ENCODE peak calls at places on chromosomes 11 and 22, in six cellular contexts. One of them, this sample, is unnamed.

GRCh38 chr11:74453373-74453975 is 13.9 kb downstream of the KCNE3 start:
- DNase-seq in tibial nerve: peak; percentile 36
- DNase-seq in NB4: peak; percentile 81
- DNase-seq in stomach: peak; percentile 79
- DNase-seq in ovary: peak; percentile 61
- DNase-seq in upper lobe of left lung: no peak
- DNase-seq in this sample: peak; percentile 91

GRCh38 chr22:30483169-30483568 is 11.4 kb upstream of the SEC14L3 start:
- DNase-seq in ovary: no peak
- DNase-seq in NB4: no peak
- DNase-seq in stomach: no peak
- DNase-seq in tibial nerve: no peak
- DNase-seq in upper lobe of left lung: no peak
- DNase-seq in this sample: no peak

GRCh38 chr11:72224587-72225410 is at the start of gene INPPL1:
- DNase-seq in stomach: peak; percentile 58
- DNase-seq in tibial nerve: no peak
- DNase-seq in upper lobe of left lung: peak; percentile 92
- DNase-seq in NB4: peak; percentile 69
- DNase-seq in ovary: peak; percentile 62
- DNase-seq in this sample: no peak

GRCh38 chr11:1236316-1237127 is 13.7 kb downstream of the MUC5B start:
- DNase-seq in upper lobe of left lung: peak; percentile 79
- DNase-seq in NB4: no peak
- DNase-seq in stomach: no peak
- DNase-seq in tibial nerve: no peak
- DNase-seq in ovary: no peak
- DNase-seq in this sample: no peak

GRCh38 chr11:47010192-47010591 is 73.6 kb downstream of the CSTPP1 start:
- DNase-seq in upper lobe of left lung: no peak
- DNase-seq in NB4: no peak
- DNase-seq in ovary: no peak
- DNase-seq in tibial nerve: no peak
- DNase-seq in stomach: no peak
- DNase-seq in this sample: no peak

GRCh38 chr22:23743303-23743705 is 7.6 kb downstream of the ZNF70 start:
- DNase-seq in NB4: no peak
- DNase-seq in ovary: peak; percentile 77
- DNase-seq in upper lobe of left lung: no peak
- DNase-seq in tibial nerve: no peak
- DNase-seq in stomach: no peak
- DNase-seq in this sample: no peak

GRCh38 chr22:50184004-50184461 is 1.7 kb upstream of the TRABD start:
- DNase-seq in upper lobe of left lung: peak; percentile 86
- DNase-seq in NB4: no peak
- DNase-seq in stomach: peak; percentile 90
- DNase-seq in ovary: peak; percentile 82
- DNase-seq in tibial nerve: peak; percentile 62
- DNase-seq in this sample: no peak

GRCh38 chr11:93501856-93502255 is 41.3 kb downstream of the SMCO4 start:
- DNase-seq in tibial nerve: no peak
- DNase-seq in stomach: no peak
- DNase-seq in upper lobe of left lung: no peak
- DNase-seq in ovary: no peak
- DNase-seq in NB4: no peak
- DNase-seq in this sample: no peak

GRCh38 chr11:47620836-47621378 is 21.5 kb downstream of the MTCH2 start:
- DNase-seq in NB4: no peak
- DNase-seq in tibial nerve: no peak
- DNase-seq in stomach: no peak
- DNase-seq in upper lobe of left lung: no peak
- DNase-seq in ovary: no peak
- DNase-seq in this sample: no peak

GRCh38 chr22:30717952-30718351 is 23.3 kb downstream of the OSBP2 start:
- DNase-seq in ovary: no peak
- DNase-seq in NB4: no peak
- DNase-seq in stomach: no peak
- DNase-seq in tibial nerve: no peak
- DNase-seq in upper lobe of left lung: no peak
- DNase-seq in this sample: no peak

GRCh38 chr11:727859-728748 is 19.2 kb upstream of the TALDO1 start:
- DNase-seq in NB4: peak; percentile 80
- DNase-seq in upper lobe of left lung: peak; percentile 96
- DNase-seq in ovary: peak; percentile 89
- DNase-seq in tibial nerve: peak; percentile 82
- DNase-seq in stomach: peak; percentile 91
- DNase-seq in this sample: peak; percentile 72

GRCh38 chr11:33734441-33735165 is 1.6 kb downstream of the CD59 start:
- DNase-seq in stomach: peak; percentile 55
- DNase-seq in upper lobe of left lung: no peak
- DNase-seq in ovary: no peak
- DNase-seq in NB4: peak; percentile 9
- DNase-seq in tibial nerve: no peak
- DNase-seq in this sample: no peak

GRCh38 chr11:27205269-27205668 is 157.7 kb downstream of the CCDC34 start:
- DNase-seq in stomach: no peak
- DNase-seq in NB4: no peak
- DNase-seq in upper lobe of left lung: no peak
- DNase-seq in ovary: no peak
- DNase-seq in tibial nerve: no peak
- DNase-seq in this sample: no peak

GRCh38 chr11:131855320-131855719 is 484.9 kb downstream of the NTM start:
- DNase-seq in tibial nerve: no peak
- DNase-seq in NB4: no peak
- DNase-seq in upper lobe of left lung: no peak
- DNase-seq in stomach: no peak
- DNase-seq in ovary: no peak
- DNase-seq in this sample: no peak

GRCh38 chr11:33732176-33732575 is 4.0 kb downstream of the CD59 start:
- DNase-seq in ovary: no peak
- DNase-seq in NB4: peak; percentile 74
- DNase-seq in stomach: no peak
- DNase-seq in tibial nerve: no peak
- DNase-seq in upper lobe of left lung: no peak
- DNase-seq in this sample: no peak

GRCh38 chr11:17412488-17413180 is 24.2 kb upstream of the KCNJ11 start:
- DNase-seq in ovary: no peak
- DNase-seq in upper lobe of left lung: no peak
- DNase-seq in tibial nerve: no peak
- DNase-seq in stomach: no peak
- DNase-seq in NB4: no peak
- DNase-seq in this sample: no peak

GRCh38 chr22:20439928-20440575 is 2.4 kb upstream of the SCARF2 start:
- DNase-seq in upper lobe of left lung: peak; percentile 38
- DNase-seq in stomach: no peak
- DNase-seq in NB4: no peak
- DNase-seq in ovary: no peak
- DNase-seq in tibial nerve: no peak
- DNase-seq in this sample: no peak

GRCh38 chr11:57429946-57430345 is 3.0 kb upstream of the SLC43A3 start:
- DNase-seq in NB4: no peak
- DNase-seq in ovary: no peak
- DNase-seq in tibial nerve: no peak
- DNase-seq in stomach: peak; percentile 27
- DNase-seq in upper lobe of left lung: no peak
- DNase-seq in this sample: no peak

GRCh38 chr11:44812971-44813370 is 86.2 kb downstream of the TSPAN18 start:
- DNase-seq in ovary: no peak
- DNase-seq in upper lobe of left lung: no peak
- DNase-seq in stomach: no peak
- DNase-seq in tibial nerve: no peak
- DNase-seq in NB4: no peak
- DNase-seq in this sample: no peak

GRCh38 chr22:45688606-45689080 is 17.0 kb downstream of the ATXN10 start:
- DNase-seq in upper lobe of left lung: no peak
- DNase-seq in ovary: no peak
- DNase-seq in stomach: no peak
- DNase-seq in tibial nerve: no peak
- DNase-seq in NB4: peak; percentile 36
- DNase-seq in this sample: no peak

GRCh38 chr11:111000400-111001090 is 245.0 kb upstream of the POU2AF2 start:
- DNase-seq in tibial nerve: no peak
- DNase-seq in NB4: no peak
- DNase-seq in upper lobe of left lung: no peak
- DNase-seq in stomach: no peak
- DNase-seq in ovary: no peak
- DNase-seq in this sample: no peak

GRCh38 chr11:20668844-20669832 is at the start of gene NELL1:
- DNase-seq in tibial nerve: no peak
- DNase-seq in NB4: no peak
- DNase-seq in ovary: no peak
- DNase-seq in upper lobe of left lung: peak; percentile 74
- DNase-seq in stomach: no peak
- DNase-seq in this sample: no peak

GRCh38 chr22:40237241-40237640 is 59.5 kb downstream of the TNRC6B start:
- DNase-seq in NB4: no peak
- DNase-seq in ovary: no peak
- DNase-seq in tibial nerve: no peak
- DNase-seq in upper lobe of left lung: no peak
- DNase-seq in stomach: no peak
- DNase-seq in this sample: no peak

GRCh38 chr11:12465332-12465731 is 88.0 kb downstream of the PARVA start:
- DNase-seq in stomach: no peak
- DNase-seq in tibial nerve: no peak
- DNase-seq in ovary: no peak
- DNase-seq in NB4: no peak
- DNase-seq in upper lobe of left lung: no peak
- DNase-seq in this sample: no peak

GRCh38 chr11:96328395-96329010 is 14.5 kb downstream of the MAML2 start:
- DNase-seq in tibial nerve: no peak
- DNase-seq in upper lobe of left lung: no peak
- DNase-seq in NB4: no peak
- DNase-seq in ovary: no peak
- DNase-seq in stomach: no peak
- DNase-seq in this sample: no peak

GRCh38 chr11:3104051-3104714 is 47.0 kb upstream of the CARS1 start:
- DNase-seq in tibial nerve: no peak
- DNase-seq in stomach: peak; percentile 11
- DNase-seq in upper lobe of left lung: peak; percentile 65
- DNase-seq in NB4: no peak
- DNase-seq in ovary: no peak
- DNase-seq in this sample: no peak

GRCh38 chr11:70532728-70533127 is 134.4 kb downstream of the CTTN start:
- DNase-seq in ovary: no peak
- DNase-seq in NB4: no peak
- DNase-seq in upper lobe of left lung: peak; percentile 15
- DNase-seq in stomach: no peak
- DNase-seq in tibial nerve: no peak
- DNase-seq in this sample: no peak

DNA sequence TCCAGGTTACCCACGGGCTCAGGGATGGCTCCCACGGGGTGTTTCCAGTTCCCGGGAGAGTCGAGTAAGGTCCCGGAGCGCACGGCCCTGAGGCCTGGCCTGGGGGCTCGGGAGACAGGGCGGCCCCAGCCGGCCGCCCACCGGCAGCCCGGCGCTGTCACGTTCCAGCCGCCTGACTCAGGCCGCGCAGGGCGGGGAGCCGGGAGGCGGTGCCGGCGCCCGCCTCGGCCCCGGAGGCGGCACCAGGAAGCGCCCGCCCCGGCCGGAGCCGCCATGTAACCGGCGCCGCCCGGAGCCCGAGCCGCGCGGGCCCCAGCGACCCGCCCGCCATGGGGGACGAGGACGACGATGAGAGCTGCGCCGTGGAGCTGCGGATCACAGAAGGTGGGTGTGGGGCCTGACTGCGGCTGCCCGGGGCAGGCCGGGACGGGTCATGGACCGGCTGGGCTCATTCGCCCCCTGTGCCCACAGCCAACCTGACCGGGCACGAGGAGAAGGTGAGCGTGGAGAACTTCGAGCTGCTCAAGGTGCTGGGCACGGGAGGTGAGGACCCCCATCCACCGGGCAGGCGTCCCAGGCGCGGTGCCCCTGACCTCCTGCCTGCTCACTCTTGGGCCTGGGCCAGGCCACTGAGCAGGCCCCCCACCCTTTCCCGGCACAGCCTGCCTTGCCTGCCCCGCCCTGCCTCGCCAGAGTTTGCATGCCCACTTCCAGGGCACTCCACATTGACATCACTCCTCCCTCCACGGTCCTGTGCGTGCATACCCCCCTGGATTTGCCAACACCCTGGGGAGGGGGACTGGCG is at the start of gene RPS6KA4:
- DNase-seq in tibial nerve: peak; percentile 49
- DNase-seq in ovary: peak; percentile 60
- DNase-seq in upper lobe of left lung: peak; percentile 94
- DNase-seq in NB4: peak; percentile 77
- DNase-seq in stomach: peak; percentile 74
- DNase-seq in this sample: no peak
- TF ChIP-seq POLR2A in tibial nerve: peak; percentile 80
- TF ChIP-seq POLR2A in ovary: peak; percentile 15
- TF ChIP-seq POLR2A in upper lobe of left lung: peak; percentile 70
- TF ChIP-seq POLR2A in NB4: peak; percentile 71
- TF ChIP-seq POLR2A in stomach: no peak
- TF ChIP-seq POLR2A in this sample: no peak

GRCh38 chr11:117713676-117714075 is 83.3 kb downstream of the DSCAML1 start:
- DNase-seq in ovary: no peak
- DNase-seq in NB4: no peak
- DNase-seq in upper lobe of left lung: no peak
- DNase-seq in tibial nerve: no peak
- DNase-seq in stomach: no peak
- DNase-seq in this sample: no peak
- TF ChIP-seq CTCF in ovary: no peak
- TF ChIP-seq CTCF in NB4: no peak
- TF ChIP-seq CTCF in upper lobe of left lung: no peak
- TF ChIP-seq CTCF in tibial nerve: no peak
- TF ChIP-seq CTCF in stomach: no peak
- TF ChIP-seq CTCF in this sample: no peak

DNA sequence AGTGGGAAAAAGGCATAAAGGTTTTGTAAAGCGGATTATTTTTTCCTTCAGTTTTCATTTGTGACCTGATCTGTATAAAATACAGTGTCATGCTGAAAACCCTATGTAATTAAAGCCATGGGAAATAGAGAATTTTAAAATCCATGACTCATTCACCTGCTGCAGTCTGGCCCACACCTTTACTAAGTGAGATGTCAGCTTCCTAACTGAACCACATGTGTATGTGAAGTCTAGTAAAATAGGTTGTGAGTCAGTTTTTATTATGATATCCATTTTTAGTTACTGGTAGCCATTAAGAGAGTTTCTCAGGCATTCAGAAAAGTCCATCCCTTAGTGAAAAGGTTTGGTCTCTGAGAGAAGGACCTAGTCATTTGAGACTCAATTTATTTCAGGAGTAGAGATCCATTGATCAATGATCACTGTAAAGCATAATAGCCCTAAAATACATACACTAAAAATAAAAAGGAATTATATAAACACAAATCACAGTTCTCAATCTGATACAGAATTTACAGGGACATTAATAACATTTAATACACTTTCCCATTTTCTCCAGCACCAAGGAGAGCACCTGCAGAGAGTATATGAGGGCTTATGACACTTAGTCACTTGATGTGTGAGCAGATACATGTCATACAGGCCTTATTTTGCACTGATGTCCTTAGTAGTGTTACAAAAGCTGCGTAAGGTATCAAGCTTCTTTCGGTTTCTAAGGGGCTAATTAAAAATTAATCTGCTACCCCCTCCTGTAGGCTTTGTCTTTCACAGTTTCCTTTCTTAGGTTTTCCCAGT is 61.1 kb downstream of the TRIM44 start:
- DNase-seq in ovary: no peak
- DNase-seq in stomach: no peak
- DNase-seq in upper lobe of left lung: no peak
- DNase-seq in tibial nerve: no peak
- DNase-seq in NB4: no peak
- DNase-seq in this sample: no peak
- TF ChIP-seq POLR2A in ovary: no peak
- TF ChIP-seq POLR2A in stomach: no peak
- TF ChIP-seq POLR2A in upper lobe of left lung: no peak
- TF ChIP-seq POLR2A in tibial nerve: no peak
- TF ChIP-seq POLR2A in NB4: no peak
- TF ChIP-seq POLR2A in this sample: no peak

GRCh38 chr11:115869780-115870431 is 365.7 kb upstream of the CADM1 start:
- DNase-seq in NB4: peak; percentile 18
- DNase-seq in stomach: no peak
- DNase-seq in tibial nerve: no peak
- DNase-seq in upper lobe of left lung: no peak
- DNase-seq in ovary: no peak
- DNase-seq in this sample: no peak
- TF ChIP-seq CTCF in NB4: peak; percentile 31
- TF ChIP-seq CTCF in stomach: no peak
- TF ChIP-seq CTCF in tibial nerve: no peak
- TF ChIP-seq CTCF in upper lobe of left lung: peak; percentile 36
- TF ChIP-seq CTCF in ovary: no peak
- TF ChIP-seq CTCF in this sample: no peak

This sample was measured in lower leg skin.